ENCODE peak calls at places on chromosome 5, in ten cellular contexts. P is astrocyte of the cerebellum; W is GM12865; F is HFF-Myc; I is effector memory CD4-positive, alpha-beta T cell; U is Panc1; Y is GM23248; L is AG04450; M is A549; C is MM.1S. Q is an unnamed sample.

GRCh38 chr5:109418752-109419352 is 9.1 kb upstream of the PJA2 start:
- DNase-seq in Y (no peak), I (no peak), L (no peak), U (no peak), M (no peak), W (no peak), F (no peak), C (no peak), P (no peak), Q (no peak)

GRCh38 chr5:150556106-150556505 is 48.2 kb downstream of the NDST1 start:
- DNase-seq in W (no peak), I (no peak), M (no peak), Y (no peak), U (no peak), L (no peak), F (no peak), C (no peak), P (no peak), Q (no peak)

GRCh38 chr5:164784230-164784629 is 1278.8 kb downstream of the MAT2B start:
- DNase-seq in M (no peak), L (no peak), Y (no peak), F (no peak), I (no peak), W (no peak), U (no peak), C (no peak), P (no peak), Q (no peak)

GRCh38 chr5:123875444-123876264 is 363.7 kb downstream of the CSNK1G3 start:
- DNase-seq in P (no peak), C (no peak), F (no peak), I (no peak), Y (no peak), U (no peak), L (no peak), W (no peak), M (no peak), Q (no peak)

GRCh38 chr5:52043543-52043942 is 660.3 kb downstream of the ISL1 start:
- DNase-seq in M (no peak), C (peak), P (no peak), Y (no peak), W (no peak), I (no peak), U (no peak), L (no peak), F (no peak), Q (no peak)

GRCh38 chr5:139021346-139021745 is 146.2 kb upstream of the LRRTM2 start:
- DNase-seq in W (no peak), Y (no peak), F (no peak), P (no peak), L (no peak), C (no peak), U (no peak), I (no peak), M (no peak), Q (no peak)

GRCh38 chr5:169581580-169582227 is 1.9 kb upstream of the SPDL1 start:
- DNase-seq in L (no peak), W (peak), Y (peak), M (peak), U (peak), P (no peak), F (no peak), C (peak), I (peak), Q (peak)

GRCh38 chr5:87686018-87686417 is 273.3 kb upstream of the CCNH start:
- DNase-seq in U (no peak), F (no peak), W (no peak), P (no peak), M (no peak), C (no peak), I (no peak), L (no peak), Y (no peak), Q (no peak)

GRCh38 chr5:57784106-57784505 is 301.5 kb upstream of the ACTBL2 start:
- DNase-seq in U (no peak), Y (peak), P (no peak), F (no peak), W (no peak), C (no peak), L (no peak), M (no peak), I (no peak), Q (peak)

GRCh38 chr5:116872986-116873385 is 298.4 kb upstream of the SEMA6A start:
- DNase-seq in F (no peak), Y (no peak), M (no peak), U (no peak), C (no peak), L (no peak), I (no peak), W (no peak), P (no peak), Q (no peak)

GRCh38 chr5:84383816-84384603 is 670 bp downstream of the EDIL3 start:
- DNase-seq in Y (peak), F (no peak), U (no peak), W (no peak), I (no peak), P (no peak), C (no peak), L (no peak), M (no peak), Q (peak)

GRCh38 chr5:14859980-14860379 is 11.6 kb downstream of the ANKH start:
- DNase-seq in C (no peak), L (no peak), F (no peak), Y (no peak), M (no peak), U (no peak), W (no peak), I (no peak), P (no peak), Q (no peak)

GRCh38 chr5:67366961-67367360 is 170.4 kb upstream of the CD180 start:
- DNase-seq in I (no peak), M (no peak), F (no peak), Y (no peak), W (no peak), C (no peak), U (no peak), L (no peak), P (no peak), Q (no peak)

GRCh38 chr5:110086658-110087388 is 397.1 kb downstream of the MAN2A1 start:
- DNase-seq in W (no peak), I (no peak), L (no peak), U (peak), M (no peak), P (peak), C (no peak), F (peak), Y (peak), Q (peak)

GRCh38 chr5:150778103-150778516 is 447 bp upstream of the SMIM3 start:
- DNase-seq in P (no peak), Y (peak), I (no peak), C (no peak), W (no peak), U (no peak), M (no peak), F (no peak), L (no peak), Q (peak)

GRCh38 chr5:14728109-14728938 is 63.8 kb downstream of the OTULIN start:
- DNase-seq in U (no peak), Y (no peak), L (no peak), W (no peak), F (no peak), M (no peak), P (no peak), I (no peak), C (no peak), Q (no peak)

GRCh38 chr5:117623042-117623815 is 1048.6 kb upstream of the SEMA6A start:
- DNase-seq in I (no peak), C (peak), P (peak), M (no peak), L (no peak), Y (no peak), F (no peak), U (no peak), W (no peak), Q (no peak)

GRCh38 chr5:31236339-31236738 is 42.9 kb downstream of the CDH6 start:
- DNase-seq in M (no peak), P (no peak), I (no peak), L (no peak), C (no peak), U (no peak), Y (no peak), W (no peak), F (no peak), Q (no peak)

GRCh38 chr5:170603101-170603500 is 99.3 kb downstream of the KCNIP1 start:
- DNase-seq in L (no peak), F (no peak), M (no peak), U (no peak), P (no peak), I (no peak), C (no peak), W (no peak), Y (no peak), Q (no peak)

GRCh38 chr5:42242210-42242609 is 181.0 kb upstream of the GHR start:
- DNase-seq in M (no peak), U (no peak), L (no peak), F (no peak), Y (no peak), C (no peak), W (no peak), I (no peak), P (no peak), Q (peak)

GRCh38 chr5:168303398-168304020 is 12.1 kb downstream of the WWC1 start:
- DNase-seq in U (no peak), Y (no peak), C (no peak), F (no peak), L (no peak), I (no peak), W (no peak), P (no peak), M (no peak), Q (no peak)

GRCh38 chr5:175059687-175060194 is 335.4 kb downstream of the MSX2 start:
- DNase-seq in L (peak), Y (peak), P (peak), I (no peak), M (peak), U (no peak), F (no peak), W (peak), C (peak), Q (no peak)
- H3K4me3 ChIP-seq in L (peak), Y (no peak), P (peak), I (peak), M (peak), U (peak), F (no peak), W (no peak), C (peak), Q (no peak)

DNA sequence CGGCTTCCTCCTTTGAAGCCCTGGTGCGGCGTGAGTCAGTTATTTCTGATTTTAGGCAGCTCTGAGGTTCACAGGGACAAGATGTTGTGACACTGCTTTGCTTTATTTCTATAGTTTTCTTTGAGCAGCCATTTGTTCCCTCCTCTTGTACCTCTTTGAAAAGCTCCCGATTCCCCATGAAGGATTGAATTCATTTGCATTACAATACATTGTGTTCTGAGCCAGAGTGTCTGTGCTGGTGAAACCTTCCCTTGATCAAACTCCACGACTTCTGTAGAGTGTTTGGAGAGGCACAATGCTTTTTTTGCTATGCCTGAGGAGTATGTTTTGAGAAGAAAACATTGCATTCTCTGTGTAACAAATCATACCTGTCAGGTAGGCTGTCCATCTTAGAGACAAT is 526.3 kb upstream of the TRPC7 start:
- DNase-seq in U (no peak), M (no peak), I (no peak), L (no peak), C (no peak), P (no peak), F (no peak), Y (no peak), W (no peak), Q (no peak)
- H3K4me3 ChIP-seq in U (no peak), M (no peak), I (no peak), L (no peak), C (no peak), P (no peak), F (no peak), Y (no peak), W (no peak), Q (no peak)

GRCh38 chr5:158541535-158541934 is 558.2 kb downstream of the EBF1 start:
- DNase-seq in W (no peak), L (no peak), U (no peak), M (no peak), Y (no peak), C (no peak), P (peak), I (no peak), F (no peak), Q (no peak)
- H3K4me3 ChIP-seq in W (no peak), L (no peak), U (no peak), M (no peak), Y (no peak), C (no peak), P (no peak), I (no peak), F (no peak), Q (no peak)

DNA sequence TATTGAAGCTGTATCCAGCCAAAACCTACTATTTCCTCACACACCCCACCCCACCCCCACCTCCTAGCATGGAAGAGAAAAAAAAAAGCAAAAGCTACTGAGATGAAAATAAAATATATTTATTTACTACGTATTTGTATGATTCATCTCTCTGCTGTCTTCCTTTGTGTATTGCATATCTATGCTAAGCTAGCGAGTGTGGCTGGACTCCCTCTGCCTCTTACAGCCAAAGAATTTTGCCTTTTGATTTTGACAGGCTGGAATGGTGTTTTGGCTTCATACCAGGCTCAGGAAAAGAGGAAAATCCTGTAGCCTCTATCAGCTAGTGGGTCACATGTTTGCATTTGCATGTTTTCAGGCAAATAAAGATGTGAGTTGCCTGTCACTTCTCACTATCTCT is 2.2 kb downstream of the ABLIM3 start:
- DNase-seq in F (no peak), I (no peak), M (no peak), Y (peak), W (no peak), C (no peak), U (no peak), P (peak), L (no peak), Q (peak)
- H3K4me3 ChIP-seq in F (no peak), I (no peak), M (no peak), Y (peak), W (no peak), C (no peak), U (peak), P (no peak), L (peak), Q (peak)

GRCh38 chr5:72600401-72600981 is 93.3 kb upstream of the ZNF366 start:
- DNase-seq in M (peak), P (no peak), L (peak), F (peak), U (peak), W (no peak), I (no peak), Y (peak), C (no peak), Q (peak)
- H3K4me3 ChIP-seq in M (no peak), P (no peak), L (no peak), F (no peak), U (peak), W (no peak), I (no peak), Y (peak), C (no peak), Q (no peak)

DNA sequence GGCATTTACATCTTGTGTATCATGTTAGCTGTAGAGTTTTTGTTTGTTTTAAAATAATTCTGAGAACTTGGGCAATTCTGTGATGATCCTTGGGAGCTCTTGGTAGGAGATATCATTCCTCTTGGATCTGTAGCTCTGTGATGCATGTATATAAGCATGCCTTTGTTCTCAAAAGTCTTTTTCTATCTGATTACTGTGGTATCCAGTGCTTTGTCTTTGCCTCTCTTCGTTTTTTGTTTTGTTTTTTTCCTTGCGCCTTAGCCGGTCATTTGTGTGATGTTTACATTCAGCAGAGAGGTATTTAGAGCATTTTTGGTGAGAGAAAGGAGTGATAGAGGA is 110.0 kb downstream of the PAM start:
- DNase-seq in M (no peak), W (no peak), P (no peak), I (no peak), L (no peak), Y (peak), C (no peak), F (no peak), U (no peak), Q (peak)
- H3K4me3 ChIP-seq in M (peak), W (peak), P (peak), I (no peak), L (peak), Y (peak), C (no peak), F (peak), U (peak), Q (peak)

GRCh38 chr5:172054611-172055153 is 48.2 kb upstream of the FBXW11 start:
- DNase-seq in F (no peak), L (no peak), U (no peak), Y (no peak), C (no peak), M (no peak), P (no peak), W (no peak), I (no peak), Q (no peak)

GRCh38 chr5:172058088-172058487 is 51.6 kb upstream of the FBXW11 start:
- DNase-seq in I (no peak), Y (no peak), L (no peak), F (no peak), W (no peak), M (no peak), U (no peak), P (no peak), C (no peak), Q (no peak)

GRCh38 chr5:172055421-172055820 is 49.0 kb upstream of the FBXW11 start:
- DNase-seq in M (no peak), U (no peak), C (no peak), L (no peak), F (no peak), P (no peak), I (no peak), Y (no peak), W (no peak), Q (no peak)

GRCh38 chr5:172052454-172053236 is 46.2 kb upstream of the FBXW11 start:
- DNase-seq in I (no peak), P (peak), C (no peak), F (no peak), M (no peak), U (no peak), L (peak), W (no peak), Y (peak), Q (peak)

DNA sequence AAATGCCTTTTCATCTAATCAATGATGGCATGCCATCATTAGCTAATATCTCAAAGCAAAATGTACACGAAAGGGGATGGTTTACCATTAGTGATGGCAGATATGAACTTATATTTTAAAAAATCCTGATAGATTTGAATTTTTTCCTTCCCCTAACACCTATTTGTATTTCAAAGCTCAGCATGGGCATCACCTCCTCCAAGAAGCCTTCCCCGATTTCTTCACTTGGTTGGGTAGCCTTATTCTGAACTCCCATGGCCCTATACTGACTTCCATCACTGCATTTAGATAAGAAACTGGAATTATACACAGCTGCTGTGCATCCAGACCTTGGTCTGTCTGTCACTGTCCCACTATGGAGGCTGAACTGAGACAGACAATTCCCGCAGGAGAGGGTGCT is 49.6 kb upstream of the FBXW11 start:
- DNase-seq in C (no peak), Y (no peak), P (no peak), M (no peak), U (no peak), F (no peak), I (no peak), L (no peak), W (no peak), Q (no peak)
- H3K4me3 ChIP-seq in C (no peak), Y (no peak), P (no peak), M (no peak), U (no peak), F (no peak), I (no peak), L (no peak), W (no peak), Q (no peak)

DNA sequence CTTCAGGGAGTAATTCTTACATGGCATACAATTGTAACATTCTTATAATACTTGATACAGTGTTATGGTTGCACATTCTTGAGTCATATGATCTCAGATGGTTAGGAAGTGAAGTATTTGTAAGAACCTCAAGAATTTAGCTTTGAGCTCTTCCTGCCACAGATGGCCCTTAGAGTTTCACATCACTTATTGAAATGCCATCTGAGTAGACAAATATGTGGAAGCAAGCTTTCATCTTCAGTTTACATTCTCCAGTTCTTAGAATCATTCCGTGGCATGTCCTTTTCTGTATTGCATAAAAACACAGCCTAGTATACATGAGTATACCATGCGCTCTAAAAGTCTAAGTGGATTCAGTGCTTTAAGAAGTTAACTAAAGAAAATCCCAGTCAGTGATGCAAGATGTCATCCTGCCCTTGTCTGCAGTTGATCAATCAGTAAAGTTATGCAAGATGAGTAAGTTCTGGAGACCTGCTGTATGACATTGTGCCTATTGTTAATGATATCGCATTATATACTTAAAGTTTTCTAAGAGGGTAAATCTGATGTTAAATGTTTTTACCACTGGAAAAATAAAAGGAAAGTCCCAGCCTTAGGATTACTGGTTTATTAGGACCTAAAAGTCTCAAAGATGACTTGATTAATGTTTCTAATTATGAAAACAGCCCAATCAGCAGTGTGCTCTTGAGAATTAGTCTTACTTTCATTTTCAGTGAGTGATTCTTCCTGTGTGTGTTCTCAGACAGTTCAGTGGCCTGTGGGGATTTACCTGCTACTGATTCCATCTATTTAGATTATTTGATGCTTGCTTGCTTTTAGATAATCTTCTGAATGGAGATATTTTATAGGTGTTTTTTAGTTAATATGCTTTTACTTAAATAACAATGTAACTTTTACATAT is 29.4 kb downstream of the RHOBTB3 start:
- DNase-seq in L (peak), F (peak), I (no peak), P (peak), M (no peak), W (peak), Y (peak), C (peak), U (no peak), Q (peak)
- H3K4me3 ChIP-seq in L (peak), F (peak), I (peak), P (no peak), M (peak), W (peak), Y (peak), C (peak), U (no peak), Q (peak)

GRCh38 chr5:72557576-72558336 is 50.5 kb upstream of the ZNF366 start:
- DNase-seq in P (no peak), W (no peak), U (no peak), C (no peak), L (no peak), M (no peak), I (no peak), Y (no peak), F (no peak), Q (no peak)
- H3K4me3 ChIP-seq in P (no peak), W (no peak), U (no peak), C (no peak), L (no peak), M (no peak), I (no peak), Y (no peak), F (no peak), Q (no peak)

GRCh38 chr5:2149196-2149541 is 266.4 kb upstream of the IRX4 start:
- DNase-seq in W (peak), I (no peak), L (no peak), Y (peak), F (no peak), U (no peak), M (peak), C (peak), P (peak), Q (peak)
- H3K4me3 ChIP-seq in W (no peak), I (no peak), L (no peak), Y (no peak), F (no peak), U (peak), M (no peak), C (no peak), P (no peak), Q (no peak)